ENCODE peak calls at places on chromosomes 13 and 19, in five cellular contexts. G is AG04449, X is type B pancreatic cell, C is NCI-H345, W is brain microvascular endothelial cell. Z is an unnamed sample.

GRCh38 chr19:7287716-7288115 is 6.5 kb downstream of the INSR start:
- DNase-seq in C (no peak), G (no peak), W (no peak), X (no peak), Z (no peak)

GRCh38 chr19:28307460-28307859 is 905.5 kb downstream of the UQCRFS1 start:
- DNase-seq in C (no peak), X (no peak), W (no peak), G (no peak), Z (peak; percentile 69)

GRCh38 chr19:5356428-5356827 is 15.8 kb upstream of the PTPRS start:
- DNase-seq in W (no peak), X (no peak), C (no peak), G (no peak), Z (no peak)

GRCh38 chr19:45629704-45630103 is 9.5 kb downstream of the EML2 start:
- DNase-seq in W (no peak), C (no peak), X (no peak), G (no peak), Z (no peak)

GRCh38 chr13:48507024-48507423 is 25.9 kb downstream of the RCBTB2 start:
- DNase-seq in C (no peak), X (no peak), G (no peak), W (no peak), Z (no peak)

GRCh38 chr19:43765109-43765876 is 10.5 kb upstream of the SMG9 start:
- DNase-seq in G (peak; percentile 87), W (peak; percentile 95), C (no peak), X (no peak), Z (peak; percentile 87)

GRCh38 chr13:98173431-98173921 is 3.6 kb downstream of the RNF113B start:
- DNase-seq in C (no peak), X (no peak), W (peak; percentile 87), G (peak; percentile 98), Z (peak; percentile 99)

GRCh38 chr13:31408927-31409326 is 209.2 kb downstream of the B3GLCT start:
- DNase-seq in W (no peak), X (no peak), G (no peak), C (no peak), Z (no peak)

GRCh38 chr13:97496511-97496910 is 62.5 kb downstream of the RAP2A start:
- DNase-seq in W (no peak), C (no peak), X (no peak), G (no peak), Z (peak; percentile 70)

GRCh38 chr13:99495478-99496321 is 5.6 kb upstream of the TM9SF2 start:
- DNase-seq in G (no peak), W (no peak), C (no peak), X (no peak), Z (no peak)

GRCh38 chr19:12293771-12294307 is 844 bp downstream of the ZNF44 start:
- DNase-seq in X (peak; percentile 85), C (peak; percentile 0), W (peak; percentile 28), G (no peak), Z (peak; percentile 50)

GRCh38 chr13:98083507-98083906 is 59.4 kb upstream of the FARP1 start:
- DNase-seq in X (no peak), G (peak; percentile 83), W (peak; percentile 90), C (no peak), Z (peak; percentile 98)

GRCh38 chr19:5138606-5139594 is 170.0 kb downstream of the KDM4B start:
- DNase-seq in G (no peak), W (peak; percentile 94), C (no peak), X (no peak), Z (peak; percentile 20)

GRCh38 chr19:50333235-50333736 is 4.1 kb upstream of the KCNC3 start:
- DNase-seq in G (peak; percentile 12), W (peak; percentile 81), C (peak; percentile 88), X (peak; percentile 94), Z (peak; percentile 70)

GRCh38 chr13:104318121-104318520 is 1251.9 kb upstream of the SLC10A2 start:
- DNase-seq in C (no peak), G (no peak), X (no peak), W (peak; percentile 71), Z (peak; percentile 69)

GRCh38 chr13:112687836-112688559 is 1.8 kb upstream of the ATP11A start:
- DNase-seq in C (no peak), W (no peak), X (no peak), G (no peak), Z (no peak)

GRCh38 chr19:22286151-22286810 is at the start of gene ZNF729:
- DNase-seq in X (no peak), G (no peak), C (no peak), W (no peak), Z (no peak)

GRCh38 chr13:111043575-111043982 is 71.5 kb upstream of the ARHGEF7 start:
- DNase-seq in W (peak; percentile 95), C (no peak), X (no peak), G (no peak), Z (no peak)

GRCh38 chr19:1451916-1452801 is 2.2 kb downstream of the APC2 start:
- DNase-seq in C (no peak), X (no peak), G (no peak), W (no peak), Z (no peak)

GRCh38 chr19:15115080-15115479 is 7.9 kb downstream of the SYDE1 start:
- DNase-seq in G (no peak), C (no peak), W (peak; percentile 35), X (no peak), Z (peak; percentile 85)

GRCh38 chr19:50695251-50696064 is 24.1 kb downstream of the SHANK1 start:
- DNase-seq in G (no peak), X (no peak), W (no peak), C (no peak), Z (no peak)

GRCh38 chr13:101417043-101417406 is 717 bp upstream of the NALCN start:
- DNase-seq in C (peak; percentile 88), W (peak; percentile 70), G (no peak), X (no peak), Z (peak; percentile 64)

GRCh38 chr13:71712988-71713653 is 153.9 kb downstream of the DACH1 start:
- DNase-seq in G (no peak), X (no peak), C (no peak), W (peak; percentile 58), Z (peak; percentile 1)

GRCh38 chr19:58097783-58098681 is at the start of gene ZSCAN18:
- DNase-seq in C (peak; percentile 96), G (peak; percentile 21), W (peak; percentile 98), X (peak; percentile 99), Z (peak; percentile 96)

GRCh38 chr19:6087074-6087506 is 23.2 kb downstream of the RFX2 start:
- DNase-seq in X (no peak), W (no peak), G (no peak), C (peak; percentile 41), Z (no peak)

GRCh38 chr13:78468546-78469060 is 134.7 kb downstream of the POU4F1 start:
- DNase-seq in X (no peak), C (no peak), G (no peak), W (no peak), Z (no peak)

GRCh38 chr19:17950310-17951150 is 16.4 kb upstream of the KCNN1 start:
- DNase-seq in G (no peak), X (no peak), C (no peak), W (no peak), Z (no peak)

GRCh38 chr19:5045956-5046338 is 77.0 kb downstream of the KDM4B start:
- DNase-seq in C (no peak), G (no peak), W (no peak), X (no peak), Z (no peak)

GRCh38 chr13:28503182-28503980 is 8.5 kb upstream of the FLT1 start:
- DNase-seq in G (no peak), X (no peak), C (no peak), W (no peak), Z (no peak)

GRCh38 chr13:49649244-49649962 is 21.1 kb downstream of the ARL11 start:
- DNase-seq in W (peak; percentile 22), X (no peak), C (no peak), G (no peak), Z (peak; percentile 71)

GRCh38 chr13:43326100-43326499 is 302.7 kb downstream of the DNAJC15 start:
- DNase-seq in X (no peak), G (no peak), W (no peak), C (no peak), Z (no peak)

GRCh38 chr13:43830481-43830873 is 43.7 kb upstream of the ENOX1 start:
- DNase-seq in W (peak; percentile 43), C (no peak), G (peak; percentile 78), X (no peak), Z (peak; percentile 82)

GRCh38 chr19:47713046-47714021 is at the start of gene EHD2:
- DNase-seq in W (peak; percentile 44), C (no peak), X (no peak), G (no peak), Z (peak; percentile 87)

GRCh38 chr19:38707512-38708114 is 36.7 kb downstream of the CAPN12 start:
- DNase-seq in C (no peak), W (peak; percentile 25), G (no peak), X (no peak), Z (peak; percentile 65)

GRCh38 chr13:84686458-84686857 is 804.2 kb upstream of the SLITRK1 start:
- DNase-seq in C (no peak), W (no peak), G (no peak), X (no peak), Z (no peak)

GRCh38 chr13:66001136-66001535 is 1229.0 kb downstream of the PCDH9 start:
- DNase-seq in X (no peak), G (no peak), C (peak; percentile 4), W (no peak), Z (no peak)

GRCh38 chr19:41131186-41131585 is 17.0 kb downstream of the CYP2F1 start:
- DNase-seq in G (no peak), C (no peak), X (no peak), W (no peak), Z (no peak)

GRCh38 chr13:108328848-108329247 is 59.3 kb downstream of the TNFSF13B start:
- DNase-seq in C (peak; percentile 10), W (no peak), X (no peak), G (no peak), Z (no peak)